ENCODE peak calls at places on chromosomes 7 and 10, in ten cellular contexts. W, S, C, D, K, L, O, A, B and F are unnamed samples.

GRCh38 chr7:123580406-123581161 is 21.0 kb upstream of the ASB15 start:
- DNase-seq in B (no peak), A (peak; percentile 44), D (peak; percentile 40), K (peak; percentile 76), W (no peak), C (no peak), L (peak; percentile 24), O (peak; percentile 55), S (no peak), F (peak; percentile 68)

GRCh38 chr10:62726638-62727037 is 77.9 kb upstream of the ADO start:
- DNase-seq in D (no peak), W (no peak), S (no peak), A (no peak), K (no peak), B (no peak), L (no peak), O (no peak), C (no peak), F (no peak)

GRCh38 chr7:8261711-8262695 is at the start of gene ICA1:
- DNase-seq in A (peak; percentile 0), S (peak; percentile 89), W (no peak), B (no peak), L (peak; percentile 83), K (peak; percentile 13), O (peak; percentile 14), D (peak; percentile 91), C (no peak), F (peak; percentile 66)

GRCh38 chr7:132255898-132256297 is 320.4 kb downstream of the PLXNA4 start:
- DNase-seq in C (no peak), W (no peak), O (no peak), B (no peak), K (peak; percentile 15), D (peak; percentile 14), S (peak; percentile 64), L (no peak), A (no peak), F (peak; percentile 59)

GRCh38 chr7:133704436-133704835 is 422.7 kb upstream of the LRGUK start:
- DNase-seq in D (no peak), K (no peak), B (no peak), C (no peak), W (no peak), O (no peak), L (no peak), S (no peak), A (no peak), F (no peak)

GRCh38 chr10:109875151-109875568 is 48.2 kb downstream of the XPNPEP1 start:
- DNase-seq in S (no peak), W (no peak), K (no peak), O (no peak), D (no peak), B (no peak), C (no peak), A (no peak), L (no peak), F (no peak)

GRCh38 chr10:5694573-5694972 is 9.9 kb downstream of the TASOR2 start:
- DNase-seq in W (no peak), S (no peak), K (no peak), O (no peak), B (no peak), C (no peak), L (no peak), D (no peak), A (no peak), F (no peak)

GRCh38 chr7:114759347-114760062 is 162.4 kb upstream of the MDFIC start:
- DNase-seq in L (no peak), S (no peak), K (peak; percentile 4), A (peak; percentile 4), W (no peak), D (peak; percentile 0), C (no peak), B (peak; percentile 0), O (no peak), F (peak; percentile 41)

GRCh38 chr7:81515009-81515408 is 254.8 kb downstream of the HGF start:
- DNase-seq in W (no peak), C (no peak), A (peak; percentile 25), O (no peak), L (no peak), K (peak; percentile 26), B (no peak), D (no peak), S (no peak), F (no peak)

GRCh38 chr7:28062197-28062988 is 118.2 kb downstream of the JAZF1 start:
- DNase-seq in W (no peak), S (peak; percentile 62), A (peak; percentile 76), C (peak; percentile 18), K (peak; percentile 75), O (peak; percentile 97), B (no peak), L (peak; percentile 68), D (peak; percentile 91), F (peak; percentile 80)

GRCh38 chr7:22860784-22861482 is 38.3 kb upstream of the TOMM7 start:
- DNase-seq in W (no peak), O (peak; percentile 68), L (peak; percentile 64), D (peak; percentile 52), B (no peak), A (peak; percentile 59), S (no peak), K (peak; percentile 50), C (no peak), F (peak; percentile 48)

GRCh38 chr10:59273453-59273852 is 88.9 kb downstream of the FAM13C start:
- DNase-seq in L (no peak), A (no peak), C (no peak), D (no peak), W (no peak), O (no peak), B (no peak), K (peak; percentile 24), S (no peak), F (no peak)

GRCh38 chr10:133358162-133358919 is 522 bp upstream of the FUOM start:
- DNase-seq in A (peak; percentile 43), W (no peak), O (no peak), C (no peak), B (no peak), S (peak; percentile 64), D (no peak), L (no peak), K (no peak), F (no peak)

GRCh38 chr7:97313900-97314299 is 196.4 kb downstream of the SDHAF3 start:
- DNase-seq in S (no peak), O (no peak), A (no peak), D (no peak), B (no peak), C (no peak), W (no peak), L (no peak), K (no peak), F (no peak)

GRCh38 chr7:128869944-128870285 is 7.3 kb downstream of the ATP6V1F start:
- DNase-seq in D (no peak), S (no peak), W (no peak), L (no peak), A (no peak), O (no peak), B (no peak), K (no peak), C (no peak), F (no peak)

GRCh38 chr7:128871050-128871449 is 8.4 kb downstream of the ATP6V1F start:
- DNase-seq in D (no peak), K (no peak), L (no peak), S (no peak), C (no peak), O (no peak), A (no peak), B (no peak), W (no peak), F (no peak)

GRCh38 chr7:128867842-128868623 is 5.4 kb downstream of the ATP6V1F start:
- DNase-seq in O (no peak), L (peak; percentile 88), A (no peak), B (no peak), K (no peak), D (no peak), S (no peak), W (no peak), C (no peak), F (peak; percentile 23)

GRCh38 chr7:128868624-128869137 is 6.0 kb downstream of the ATP6V1F start:
- DNase-seq in S (no peak), D (no peak), A (no peak), O (no peak), K (no peak), C (no peak), L (no peak), B (no peak), W (no peak), F (no peak)

DNA sequence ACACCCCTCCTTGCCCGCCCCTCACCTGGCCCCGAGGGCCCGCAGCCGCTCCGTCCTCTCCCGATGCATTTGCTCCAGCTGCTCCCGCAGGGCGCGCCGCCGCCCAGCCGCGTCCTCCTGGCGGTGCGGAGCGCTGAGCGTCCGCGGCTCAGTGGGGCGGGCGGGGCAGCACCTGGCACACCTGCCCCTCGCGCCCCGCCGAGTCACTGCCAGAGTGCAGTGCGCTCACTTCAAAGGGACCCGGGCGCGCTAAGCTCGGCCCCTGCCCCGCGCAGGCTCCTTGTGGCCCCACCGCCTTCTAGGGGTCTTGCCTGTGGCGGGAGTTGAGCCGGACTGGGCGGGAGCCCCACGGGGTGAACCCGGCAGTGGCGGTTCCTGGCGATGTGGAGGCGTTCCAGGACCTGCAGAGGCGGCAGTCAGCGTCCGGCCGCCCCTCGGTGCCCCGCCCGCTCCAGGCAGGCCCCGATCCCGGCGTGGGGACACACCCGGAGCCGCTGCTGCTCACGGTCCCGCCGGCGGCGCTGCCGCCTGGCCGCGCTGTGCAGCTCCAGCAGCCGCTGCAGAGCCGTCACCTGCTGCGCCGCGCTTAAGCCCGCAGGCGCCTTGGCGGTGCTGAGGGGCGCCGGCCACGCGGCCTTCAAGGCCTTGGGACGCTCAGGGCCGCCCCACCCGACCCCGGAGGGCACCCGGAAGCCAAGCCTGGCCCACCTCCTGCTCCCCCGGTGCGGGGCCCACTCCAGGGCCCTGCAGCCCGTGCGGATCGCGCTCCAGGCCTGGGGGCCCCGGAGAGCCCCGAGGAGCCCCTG is 6.7 kb downstream of the ATP6V1F start:
- DNase-seq in D (peak; percentile 68), B (no peak), S (peak; percentile 59), O (peak; percentile 29), K (peak; percentile 42), C (no peak), W (no peak), L (peak; percentile 51), A (no peak), F (peak; percentile 32)
- TF ChIP-seq CTCF in D (no peak), B (peak; percentile 47), S (no peak), O (no peak), K (no peak), C (peak; percentile 13), W (no peak), L (peak; percentile 35), A (no peak), F (no peak)

GRCh38 chr10:126651461-126651860 is 19.0 kb downstream of the C10orf90 start:
- DNase-seq in W (no peak), D (no peak), A (no peak), C (no peak), L (no peak), K (no peak), B (no peak), S (no peak), O (no peak), F (no peak)
- TF ChIP-seq CTCF in W (no peak), D (no peak), A (no peak), C (no peak), L (no peak), K (no peak), B (no peak), S (no peak), O (no peak), F (no peak)

GRCh38 chr7:75878769-75879596 is at the start of gene RHBDD2:
- DNase-seq in O (peak; percentile 95), B (peak; percentile 77), A (peak; percentile 92), K (peak; percentile 96), L (peak; percentile 96), C (peak; percentile 97), W (peak; percentile 79), S (peak; percentile 97), D (peak; percentile 87), F (peak; percentile 93)
- TF ChIP-seq CTCF in O (no peak), B (no peak), A (no peak), K (peak; percentile 1), L (peak; percentile 6), C (no peak), W (peak; percentile 34), S (no peak), D (no peak), F (no peak)

GRCh38 chr7:13179011-13179574 is 491.7 kb downstream of the ARL4A start:
- DNase-seq in K (peak; percentile 17), C (no peak), W (no peak), D (no peak), O (peak; percentile 50), S (no peak), B (no peak), A (no peak), L (peak; percentile 10), F (peak; percentile 23)
- TF ChIP-seq CTCF in K (no peak), C (no peak), W (peak; percentile 32), D (no peak), O (peak; percentile 16), S (peak; percentile 39), B (peak; percentile 45), A (peak; percentile 20), L (peak; percentile 29), F (no peak)